ENCODE peak calls at places on chromosomes 6 and 20, in ten cellular contexts. F, E, C, J, Z, K, Y, V, I and G are unnamed samples.

GRCh38 chr20:60024801-60025200 is 66.6 kb downstream of the CDH26 start:
- DNase-seq in Y (no peak), I (no peak), J (no peak), K (no peak), E (no peak), C (no peak), F (no peak), Z (no peak), V (no peak), G (no peak)

GRCh38 chr6:17289491-17290106 is 8.4 kb downstream of the RBM24 start:
- DNase-seq in Y (no peak), J (no peak), Z (peak), E (no peak), C (no peak), K (no peak), V (no peak), I (no peak), F (no peak), G (no peak)

GRCh38 chr6:4997862-4998261 is 6.0 kb downstream of the RPP40 start:
- DNase-seq in Z (no peak), F (no peak), Y (no peak), C (no peak), J (no peak), K (no peak), V (no peak), I (no peak), E (no peak), G (no peak)

GRCh38 chr20:40650707-40651106 is 38.3 kb downstream of the MAFB start:
- DNase-seq in V (peak), Y (no peak), E (no peak), K (no peak), C (no peak), I (no peak), F (no peak), J (no peak), Z (no peak), G (no peak)

GRCh38 chr6:167046861-167047495 is 47.8 kb downstream of the CEP43 start:
- DNase-seq in C (no peak), Y (no peak), Z (no peak), F (peak), V (no peak), K (no peak), I (no peak), E (no peak), J (no peak), G (no peak)

GRCh38 chr20:45014671-45015415 is 48.5 kb downstream of the STK4 start:
- DNase-seq in K (no peak), E (no peak), I (no peak), F (no peak), C (no peak), J (peak), V (no peak), Z (no peak), Y (no peak), G (no peak)

GRCh38 chr6:166313255-166314070 is 5.3 kb upstream of the PRR18 start:
- DNase-seq in V (peak), F (peak), I (no peak), E (no peak), C (peak), J (no peak), Y (peak), Z (peak), K (no peak), G (no peak)

GRCh38 chr6:35686873-35687557 is 1.7 kb downstream of the FKBP5 start:
- DNase-seq in Z (no peak), C (no peak), V (no peak), Y (no peak), E (no peak), J (no peak), I (no peak), K (no peak), F (peak), G (no peak)

GRCh38 chr6:154953644-154954043 is 41.5 kb upstream of the TIAM2 start:
- DNase-seq in Z (no peak), K (no peak), C (no peak), I (no peak), Y (no peak), V (no peak), E (no peak), F (no peak), J (no peak), G (no peak)